ENCODE peak calls at places on chromosomes 12 and 14, in four cellular contexts. E is lung; S is activated CD4-positive, alpha-beta memory T cell treated with anti-CD3 and anti-CD28 coated beads, Interleukin-2, amount 10 ng/mL, durations not matched to agents 7 days and 5 days; M is EL. V is an unnamed sample.

GRCh38 chr12:65280306-65280705 is 1.8 kb downstream of the MSRB3 start:
- DNase-seq in E (no peak), S (no peak), M (peak), V (peak)

GRCh38 chr12:1093166-1093751 is 102.2 kb downstream of the ERC1 start:
- DNase-seq in E (no peak), S (peak), M (peak), V (peak)

GRCh38 chr14:90381999-90382451 is 14.8 kb upstream of the CALM1 start:
- DNase-seq in E (peak), S (peak), M (no peak), V (no peak)

GRCh38 chr12:53190108-53190729 is 9.5 kb upstream of the CSAD start:
- DNase-seq in E (no peak), S (peak), M (peak), V (peak)

GRCh38 chr12:121949643-121950397 is 31.4 kb downstream of the CFAP251 start:
- DNase-seq in E (no peak), S (no peak), M (peak), V (peak)

GRCh38 chr12:56941299-56942017 is 7.2 kb upstream of the SDR9C7 start:
- DNase-seq in E (no peak), S (no peak), M (peak), V (peak)

GRCh38 chr14:100025111-100025510 is 40.1 kb upstream of the EVL start:
- DNase-seq in E (peak), S (peak), M (peak), V (peak)

GRCh38 chr14:39168591-39168990 is 1.5 kb downstream of the TRAPPC6B start:
- DNase-seq in E (no peak), S (no peak), M (no peak), V (no peak)

GRCh38 chr12:45543887-45544286 is 185.6 kb upstream of the ARID2 start:
- DNase-seq in E (peak), S (peak), M (peak), V (peak)

GRCh38 chr14:52179151-52179790 is 88.2 kb upstream of the PTGDR start:
- DNase-seq in E (no peak), S (no peak), M (no peak), V (no peak)

GRCh38 chr14:75995372-75996041 is 9.9 kb downstream of the IFT43 start:
- DNase-seq in E (no peak), S (no peak), M (peak), V (no peak)

GRCh38 chr12:79935624-79936040 is 735 bp upstream of the PPP1R12A start:
- DNase-seq in E (no peak), S (no peak), M (no peak), V (peak)

GRCh38 chr12:124392271-124392990 is 97.5 kb downstream of the RFLNA start:
- DNase-seq in E (no peak), S (no peak), M (peak), V (peak)

GRCh38 chr14:24377660-24378059 is 9.7 kb downstream of the NFATC4 start:
- DNase-seq in E (no peak), S (no peak), M (no peak), V (no peak)

GRCh38 chr14:55884819-55885218 is 233.4 kb upstream of the PELI2 start:
- DNase-seq in E (no peak), S (no peak), M (no peak), V (no peak)

V was measured in choroid plexus epithelial cell.